ENCODE peak calls at places on chromosomes 6 and 20, in five cellular contexts. O, J, S, T and E are unnamed samples.

GRCh38 chr6:169035381-169036280 is 218.0 kb downstream of the THBS2 start:
- DNase-seq in J (peak; percentile 44), O (no peak), T (no peak), S (no peak), E (no peak)

GRCh38 chr6:20401403-20402180 is at the start of gene E2F3:
- DNase-seq in T (peak; percentile 99), O (peak; percentile 98), J (peak; percentile 100), S (peak; percentile 99), E (peak; percentile 99)

GRCh38 chr6:27795697-27796494 is 116.3 kb downstream of the OR2B2 start:
- DNase-seq in O (peak; percentile 91), J (peak; percentile 89), S (no peak), T (peak; percentile 86), E (peak; percentile 75)

GRCh38 chr20:61588356-61589054 is 336.4 kb downstream of the CDH4 start:
- DNase-seq in S (no peak), J (peak; percentile 69), T (peak; percentile 13), O (no peak), E (no peak)

GRCh38 chr6:154951400-154952200 is 43.5 kb upstream of the TIAM2 start:
- DNase-seq in S (no peak), O (peak; percentile 28), T (no peak), J (no peak), E (no peak)

GRCh38 chr6:16182428-16182827 is 53.5 kb downstream of the MYLIP start:
- DNase-seq in T (no peak), S (no peak), J (no peak), O (no peak), E (no peak)

GRCh38 chr20:57076202-57076651 is 190.2 kb downstream of the BMP7 start:
- DNase-seq in O (no peak), J (no peak), S (no peak), T (peak; percentile 36), E (no peak)

GRCh38 chr20:5003626-5004025 is 2.3 kb upstream of the SLC23A2 start:
- DNase-seq in S (no peak), T (no peak), O (no peak), J (no peak), E (no peak)

GRCh38 chr6:115838763-115839401 is 221.8 kb downstream of the FRK start:
- DNase-seq in S (peak; percentile 55), J (peak; percentile 13), O (no peak), T (peak; percentile 48), E (peak; percentile 57)

GRCh38 chr6:151263967-151264366 is 24.2 kb downstream of the AKAP12 start:
- DNase-seq in O (no peak), S (no peak), J (no peak), T (no peak), E (no peak)

GRCh38 chr6:148840256-148840655 is 93.4 kb downstream of the UST start:
- DNase-seq in S (no peak), J (no peak), T (no peak), O (no peak), E (no peak)

GRCh38 chr6:551405-551804 is 105.5 kb downstream of the HUS1B start:
- DNase-seq in T (peak; percentile 21), O (no peak), J (peak; percentile 51), S (peak; percentile 50), E (peak; percentile 47)

GRCh38 chr20:11287156-11287555 is 613.4 kb upstream of the JAG1 start:
- DNase-seq in J (no peak), O (no peak), S (no peak), T (no peak), E (no peak)

GRCh38 chr20:16027710-16028109 is 545.5 kb downstream of the KIF16B start:
- DNase-seq in O (no peak), S (no peak), J (no peak), T (no peak), E (no peak)
- TF ChIP-seq USF2 in O (no peak), S (no peak), J (no peak), T (no peak), E (no peak)

GRCh38 chr6:17492350-17492749 is 99.0 kb downstream of the CAP2 start:
- DNase-seq in S (no peak), T (no peak), J (no peak), O (no peak), E (no peak)
- TF ChIP-seq USF2 in S (no peak), T (no peak), J (no peak), O (no peak), E (no peak)

GRCh38 chr6:38034269-38034914 is 214.9 kb downstream of the ZFAND3 start:
- DNase-seq in J (peak; percentile 79), S (no peak), O (no peak), T (peak; percentile 35), E (no peak)
- TF ChIP-seq USF2 in J (no peak), S (no peak), O (no peak), T (no peak), E (no peak)

GRCh38 chr6:4941782-4942672 is 61.8 kb downstream of the RPP40 start:
- DNase-seq in S (no peak), O (peak; percentile 27), T (peak; percentile 81), J (peak; percentile 96), E (no peak)
- TF ChIP-seq USF2 in S (no peak), O (no peak), T (no peak), J (no peak), E (no peak)

DNA sequence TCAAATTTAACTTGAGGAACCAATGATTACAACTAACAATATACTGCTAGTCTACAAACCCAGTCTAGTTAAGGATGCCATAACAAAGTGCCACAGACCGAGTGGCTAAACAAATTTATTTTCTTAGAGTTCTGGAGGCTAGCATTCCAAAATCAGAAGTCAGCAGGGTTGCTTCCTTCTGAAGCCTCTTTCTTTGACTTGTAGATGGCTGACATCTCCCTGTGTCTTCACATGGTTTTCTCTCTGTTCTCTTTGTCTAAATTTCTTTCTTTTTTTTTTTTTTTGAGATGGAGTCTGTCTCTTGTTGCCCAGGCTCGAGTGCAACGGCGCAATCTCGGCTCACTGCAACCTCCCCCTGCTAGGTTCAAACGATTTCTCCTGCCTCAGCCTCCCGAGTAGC is 56.1 kb downstream of the NCOA3 start:
- DNase-seq in S (no peak), T (no peak), J (peak; percentile 11), O (no peak), E (no peak)
- TF ChIP-seq USF2 in S (no peak), T (no peak), J (no peak), O (no peak), E (no peak)

GRCh38 chr6:149899486-149899885 is 1.6 kb upstream of the RAET1E start:
- DNase-seq in O (no peak), J (no peak), T (no peak), S (no peak), E (no peak)

GRCh38 chr6:149897015-149897697 is 757 bp downstream of the RAET1E start:
- DNase-seq in S (no peak), J (peak; percentile 92), T (peak; percentile 46), O (no peak), E (no peak)

GRCh38 chr6:149899926-149900619 is 2.2 kb upstream of the RAET1E start:
- DNase-seq in S (no peak), T (no peak), O (no peak), J (no peak), E (no peak)

GRCh38 chr6:149897855-149898744 is at the start of gene RAET1E:
- DNase-seq in S (peak; percentile 21), J (no peak), O (no peak), T (no peak), E (no peak)

GRCh38 chr6:149898966-149899365 is 1.1 kb upstream of the RAET1E start:
- DNase-seq in O (no peak), S (no peak), J (no peak), T (no peak), E (no peak)
- TF ChIP-seq USF2 in O (no peak), S (no peak), J (no peak), T (no peak), E (no peak)

GRCh38 chr6:128311944-128312570 is 208.3 kb downstream of the PTPRK start:
- DNase-seq in O (no peak), J (no peak), T (no peak), S (no peak), E (no peak)
- TF ChIP-seq USF2 in O (no peak), J (no peak), T (no peak), S (no peak), E (no peak)

DNA sequence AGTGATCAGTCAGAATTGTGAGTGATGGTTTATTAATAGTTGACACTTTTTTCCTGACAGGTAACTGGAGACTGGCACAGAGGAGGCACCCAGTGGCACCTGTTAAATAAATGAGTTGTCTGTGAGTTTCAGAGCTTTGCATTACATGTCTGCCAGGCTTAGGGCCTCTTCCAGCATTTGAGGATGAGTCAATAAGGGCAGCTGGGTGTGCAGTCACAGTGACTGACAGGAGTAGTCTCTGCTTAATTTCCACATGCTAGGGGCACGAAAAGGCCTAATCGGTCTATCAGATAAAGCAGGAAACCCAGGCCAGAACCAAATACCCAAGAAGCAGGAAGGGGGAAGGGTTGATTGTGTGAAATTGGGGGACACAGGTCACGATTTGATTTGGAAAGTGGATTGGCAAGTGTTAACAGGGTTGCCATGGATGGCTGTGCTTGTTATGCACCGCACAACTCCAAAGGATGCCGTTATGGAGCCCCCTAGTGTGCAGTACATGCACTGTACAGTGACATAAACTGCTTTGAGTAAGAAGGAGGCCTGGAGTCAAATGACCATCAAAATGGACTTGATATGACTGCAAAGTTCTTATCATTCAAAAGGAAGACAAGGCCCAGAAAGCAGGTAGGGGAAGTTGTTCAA is 111.9 kb upstream of the GGTLC1 start:
- DNase-seq in J (peak; percentile 47), T (peak; percentile 77), O (no peak), S (peak; percentile 50), E (no peak)
- TF ChIP-seq USF2 in J (no peak), T (no peak), O (no peak), S (no peak), E (no peak)

DNA sequence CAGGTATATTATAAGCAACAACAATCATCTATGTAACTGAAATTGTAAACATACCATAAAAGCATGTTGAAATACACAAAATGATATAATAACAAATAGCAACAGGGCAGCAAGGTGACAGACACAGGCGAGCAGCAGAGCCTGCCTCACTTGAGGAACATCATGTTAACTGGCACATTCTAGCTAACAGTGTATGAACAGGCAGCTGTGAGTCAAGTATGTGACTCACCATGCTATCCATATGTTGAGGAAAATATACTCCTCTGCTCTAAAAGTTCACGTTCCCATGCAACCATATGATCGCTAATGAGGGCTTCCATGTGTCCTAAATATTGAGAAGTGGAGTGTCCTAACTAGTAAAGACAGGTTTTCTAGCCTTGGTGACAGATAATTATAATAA is 18.4 kb downstream of the SERAC1 start:
- DNase-seq in O (no peak), S (no peak), T (no peak), J (peak; percentile 91), E (no peak)
- TF ChIP-seq USF2 in O (no peak), S (no peak), T (no peak), J (no peak), E (no peak)